ENCODE peak calls at places on chromosomes 7 and 10, in five cellular contexts. Q, N, H, Z and X are unnamed samples.

GRCh38 chr10:15440204-15440711 is 69.2 kb upstream of the FAM171A1 start:
- DNase-seq in Q (no peak), N (no peak), H (no peak), Z (no peak), X (no peak)

GRCh38 chr10:117539271-117539876 is 3.2 kb upstream of the EMX2 start:
- DNase-seq in Q (no peak), N (no peak), H (no peak), Z (no peak), X (no peak)

GRCh38 chr7:159040146-159040545 is 104.5 kb downstream of the VIPR2 start:
- DNase-seq in Q (no peak), N (no peak), H (no peak), Z (no peak), X (no peak)

GRCh38 chr7:29937132-29937531 is 52.5 kb downstream of the SCRN1 start:
- DNase-seq in Q (no peak), N (no peak), H (no peak), Z (peak), X (no peak)

GRCh38 chr10:88672041-88672440 is 7.8 kb downstream of the LIPF start:
- DNase-seq in Q (peak), N (no peak), H (no peak), Z (peak), X (no peak)

GRCh38 chr7:98754041-98754479 is 115.8 kb downstream of the TMEM130 start:
- DNase-seq in Q (no peak), N (no peak), H (no peak), Z (no peak), X (peak)

GRCh38 chr10:43249962-43250624 is 16.8 kb downstream of the RASGEF1A start:
- DNase-seq in Q (no peak), N (peak), H (no peak), Z (no peak), X (no peak)

GRCh38 chr10:69045441-69046300 is 42.2 kb upstream of the SRGN start:
- DNase-seq in Q (peak), N (no peak), H (no peak), Z (peak), X (no peak)

GRCh38 chr10:74888947-74889661 is 62.7 kb downstream of the KAT6B start:
- DNase-seq in Q (no peak), N (no peak), H (no peak), Z (no peak), X (peak)

GRCh38 chr7:128871050-128871449 is 8.4 kb downstream of the ATP6V1F start:
- DNase-seq in Q (no peak), N (no peak), H (no peak), Z (no peak), X (no peak)

GRCh38 chr7:90841759-90842429 is 245.8 kb downstream of the CDK14 start:
- DNase-seq in Q (no peak), N (no peak), H (no peak), Z (no peak), X (no peak)

GRCh38 chr10:18179901-18180300 is 39.7 kb downstream of the CACNB2 start:
- DNase-seq in Q (peak), N (no peak), H (no peak), Z (peak), X (peak)

GRCh38 chr10:76034236-76035009 is 603.0 kb downstream of the LRMDA start:
- DNase-seq in Q (peak), N (no peak), H (no peak), Z (no peak), X (no peak)

GRCh38 chr10:119973261-119973660 is 80.7 kb downstream of the SEC23IP start:
- DNase-seq in Q (no peak), N (no peak), H (no peak), Z (no peak), X (peak)

GRCh38 chr10:72079356-72079755 is 9.0 kb downstream of the SPOCK2 start:
- DNase-seq in Q (no peak), N (no peak), H (no peak), Z (no peak), X (no peak)

GRCh38 chr10:70584366-70584765 is 18.2 kb downstream of the PRF1 start:
- DNase-seq in Q (no peak), N (no peak), H (no peak), Z (no peak), X (no peak)

GRCh38 chr7:92841192-92841591 is 4.8 kb upstream of the CDK6 start:
- DNase-seq in Q (no peak), N (no peak), H (no peak), Z (no peak), X (no peak)

GRCh38 chr10:100575781-100576635 is 40.3 kb downstream of the HIF1AN start:
- DNase-seq in Q (no peak), N (no peak), H (no peak), Z (no peak), X (no peak)
- H3K27ac ChIP-seq in Q (no peak), N (no peak), H (no peak), Z (no peak), X (no peak)

DNA sequence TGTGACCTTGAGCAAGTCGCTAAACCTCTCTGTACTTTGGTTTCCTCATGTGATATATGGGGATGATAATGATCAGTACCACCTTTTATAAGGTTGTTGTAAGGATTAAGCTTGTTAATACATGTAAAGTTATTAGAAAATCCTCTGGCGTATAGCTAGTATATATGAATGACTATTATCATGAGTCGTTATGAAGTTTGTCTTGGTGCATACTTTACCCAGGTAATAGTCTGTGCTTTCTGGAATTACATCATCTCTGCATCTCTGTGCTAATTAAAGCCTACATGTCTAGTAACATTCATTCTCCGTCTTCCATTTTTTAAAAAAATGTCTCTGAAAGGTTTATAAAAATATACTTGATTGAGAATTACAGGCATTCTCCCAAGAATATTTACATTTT is 349.4 kb upstream of the LRGUK start:
- DNase-seq in Q (no peak), N (no peak), H (no peak), Z (no peak), X (no peak)
- H3K4me3 ChIP-seq in Q (no peak), N (no peak), H (no peak), Z (no peak), X (no peak)

DNA sequence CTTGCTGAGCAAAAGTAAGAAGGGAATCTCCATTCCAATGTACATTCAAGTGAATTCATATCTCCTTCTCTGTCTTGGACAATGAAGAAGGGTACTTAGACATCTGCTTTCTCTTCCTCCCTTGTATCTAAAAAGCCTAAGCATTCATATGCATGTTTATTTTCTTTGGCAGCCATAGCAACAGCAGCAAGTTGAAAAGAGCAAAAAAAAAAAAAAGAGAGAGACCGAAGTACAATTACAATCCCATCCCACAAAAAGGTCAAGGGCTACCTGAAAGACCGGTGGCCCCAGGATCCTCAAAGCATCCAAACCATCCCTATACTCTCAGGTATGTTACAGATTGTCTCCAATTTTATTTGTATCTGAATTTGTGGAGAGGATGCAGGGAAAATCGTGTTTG is 4.1 kb downstream of the OR2F1 start:
- DNase-seq in Q (peak), N (no peak), H (no peak), Z (peak), X (peak)
- H3K27ac ChIP-seq in Q (no peak), N (no peak), H (no peak), Z (no peak), X (no peak)

GRCh38 chr10:92559051-92559450 is 14.8 kb downstream of the IDE start:
- DNase-seq in Q (no peak), N (no peak), H (no peak), Z (no peak), X (no peak)
- H3K4me3 ChIP-seq in Q (no peak), N (no peak), H (no peak), Z (no peak), X (no peak)

DNA sequence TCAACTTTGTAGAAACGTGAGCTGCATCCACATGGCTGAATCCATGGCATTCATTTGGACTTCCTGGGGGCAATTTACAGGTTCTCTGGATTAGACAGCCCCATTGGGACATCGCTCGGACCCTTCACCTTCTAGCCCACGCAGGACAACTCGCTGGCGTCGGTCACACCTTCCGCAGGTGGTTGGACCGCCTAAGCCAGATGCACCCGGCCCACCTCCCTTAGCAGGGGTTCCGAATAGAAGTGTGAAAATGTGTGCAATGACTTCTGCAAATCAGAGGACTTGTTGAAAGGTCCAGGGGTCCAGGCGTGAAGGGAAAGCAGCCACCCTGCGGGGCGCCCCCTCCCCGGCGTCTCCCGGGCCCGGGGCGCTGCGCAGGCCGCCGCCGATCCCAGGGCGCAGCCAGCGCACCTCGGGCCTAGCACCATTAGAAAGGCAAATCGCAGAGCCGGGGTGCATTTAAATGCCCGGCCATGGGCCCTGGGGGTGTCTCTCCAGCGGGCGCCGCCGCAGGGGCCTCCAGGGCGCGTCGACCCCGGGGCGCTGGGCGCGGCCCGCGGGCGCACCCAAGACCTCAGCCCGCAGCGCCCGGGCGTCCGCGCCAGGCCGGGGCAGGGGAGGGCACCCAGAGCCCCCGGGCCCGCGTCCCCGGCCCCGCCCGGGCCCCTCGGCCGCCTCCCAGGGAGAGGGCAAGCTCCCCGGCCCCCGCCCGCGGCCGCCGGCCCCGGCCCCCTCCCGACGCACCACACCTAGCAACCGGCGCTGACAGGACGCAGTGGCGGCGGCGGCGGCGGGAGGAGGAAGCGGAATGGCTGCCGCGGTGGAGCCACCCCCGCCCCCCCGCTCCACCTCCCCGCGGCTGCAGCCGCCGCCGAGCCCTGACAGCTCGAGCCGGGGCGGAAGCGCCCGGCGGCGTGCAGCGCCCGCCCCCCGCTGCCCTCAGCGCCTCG is 1.2 kb downstream of the JAZF1 start:
- DNase-seq in Q (peak), N (peak), H (peak), Z (peak), X (peak)
- H3K27ac ChIP-seq in Q (peak), N (peak), H (peak), Z (peak), X (no peak)

DNA sequence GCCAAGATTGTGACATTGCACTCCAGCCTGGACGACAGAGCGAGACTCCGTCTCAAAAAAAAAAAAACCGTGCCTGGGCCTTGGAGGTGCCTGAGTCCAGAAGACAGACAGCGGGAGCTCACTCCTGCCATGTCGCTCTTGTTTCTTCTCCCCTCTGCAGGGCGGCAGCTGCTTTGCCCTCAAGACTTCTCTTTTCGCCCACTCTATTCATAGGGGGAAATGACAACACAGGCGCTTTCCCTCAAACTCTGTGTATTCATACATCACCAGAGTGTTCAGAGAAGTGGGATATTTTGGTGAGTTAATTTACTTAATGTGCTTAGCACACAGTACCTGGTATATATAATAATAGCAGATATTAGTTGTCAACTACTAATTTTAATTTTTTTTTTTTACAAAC is 44.5 kb downstream of the FOXK1 start:
- DNase-seq in Q (no peak), N (no peak), H (no peak), Z (no peak), X (no peak)
- H3K4me3 ChIP-seq in Q (no peak), N (no peak), H (peak), Z (no peak), X (no peak)

DNA sequence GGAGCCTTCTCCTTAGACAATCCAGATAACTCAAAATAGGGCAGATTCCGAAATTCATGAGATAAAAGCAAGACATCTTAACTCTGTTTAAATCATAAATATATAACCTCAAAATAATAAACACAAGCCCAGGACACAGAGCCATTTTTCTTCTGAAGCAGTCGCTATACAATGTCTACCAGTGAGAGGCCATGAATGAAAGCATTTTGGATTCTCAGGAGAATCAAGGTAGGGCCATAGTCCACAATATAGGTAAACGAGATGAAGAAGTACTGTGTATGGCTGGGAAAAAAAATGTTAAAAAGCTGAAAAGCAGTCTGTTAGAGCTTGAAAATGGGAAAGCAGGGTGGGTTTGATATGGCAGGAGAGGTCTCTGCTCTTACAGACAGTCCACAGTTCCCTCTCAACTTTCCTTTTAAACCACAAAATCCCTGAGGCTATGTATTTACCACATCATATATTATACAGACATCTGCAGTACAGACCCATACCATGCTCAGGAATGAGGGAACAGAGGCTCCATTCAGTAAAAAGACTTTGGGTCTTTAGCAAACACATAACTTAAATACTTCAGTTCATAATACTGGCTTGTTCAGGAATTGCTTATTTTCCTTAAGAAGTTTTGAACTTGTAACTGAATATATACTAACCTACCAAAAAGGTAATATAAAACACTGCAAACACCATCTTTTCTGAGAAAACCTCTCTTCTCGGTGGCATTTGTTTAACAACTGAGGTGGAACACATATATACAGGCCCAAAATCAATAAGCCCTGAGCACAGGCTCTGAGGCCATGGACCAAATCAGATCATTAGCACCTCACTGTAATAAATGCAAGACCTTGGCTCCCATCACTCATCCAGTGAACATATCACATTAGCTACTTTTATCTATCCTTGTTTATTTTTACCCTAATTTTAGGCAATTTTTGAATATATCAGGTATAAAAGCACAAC is 109.3 kb downstream of the SORBS1 start:
- DNase-seq in Q (no peak), N (no peak), H (no peak), Z (no peak), X (no peak)
- H3K27ac ChIP-seq in Q (no peak), N (no peak), H (peak), Z (peak), X (no peak)